ENCODE peak calls at places on chromosome 4, in six cellular contexts. D is endodermal cell, P is mesenchymal stem cell, Q is neural progenitor cell, E is fibroblast of lung, G is K562. B is an unnamed sample.

GRCh38 chr4:56467284-56468096 is at the start of gene SRP72:
- DNase-seq in E (peak; percentile 82), P (peak; percentile 95), Q (peak; percentile 94), D (peak; percentile 95), G (peak; percentile 87), B (peak; percentile 96)

GRCh38 chr4:5378002-5378401 is 326.7 kb downstream of the STK32B start:
- DNase-seq in Q (peak; percentile 15), G (peak; percentile 39), D (no peak), E (no peak), P (no peak), B (no peak)

GRCh38 chr4:142393127-142393526 is 453.0 kb downstream of the INPP4B start:
- DNase-seq in D (no peak), G (no peak), E (no peak), P (no peak), Q (no peak), B (no peak)

GRCh38 chr4:27429260-27429970 is 568.8 kb downstream of the STIM2 start:
- DNase-seq in E (no peak), G (no peak), P (no peak), D (no peak), Q (no peak), B (no peak)

GRCh38 chr4:16857425-16857824 is 41.0 kb downstream of the LDB2 start:
- DNase-seq in P (no peak), G (no peak), D (no peak), Q (no peak), E (no peak), B (no peak)

GRCh38 chr4:83124079-83124780 is 9.7 kb upstream of the PLAC8 start:
- DNase-seq in E (no peak), D (no peak), P (peak; percentile 56), G (no peak), Q (no peak), B (no peak)

GRCh38 chr4:67700119-67700873 is 659 bp downstream of the UBA6 start:
- DNase-seq in D (no peak), Q (no peak), P (peak; percentile 39), E (peak; percentile 17), G (no peak), B (no peak)

GRCh38 chr4:120000591-120001296 is 65.9 kb downstream of the MAD2L1 start:
- DNase-seq in Q (no peak), P (peak; percentile 4), E (no peak), D (no peak), G (no peak), B (no peak)

GRCh38 chr4:185381794-185382193 is 13.9 kb downstream of the LRP2BP start:
- DNase-seq in E (peak; percentile 40), D (no peak), Q (no peak), G (no peak), P (no peak), B (no peak)

GRCh38 chr4:121307441-121308327 is 73.1 kb downstream of the QRFPR start:
- DNase-seq in E (peak; percentile 75), D (peak; percentile 75), P (peak; percentile 56), G (peak; percentile 43), Q (peak; percentile 80), B (no peak)

GRCh38 chr4:182826391-182826790 is 90.8 kb downstream of the DCTD start:
- DNase-seq in E (no peak), Q (no peak), D (no peak), G (no peak), P (no peak), B (no peak)

GRCh38 chr4:158869761-158870160 is 100.9 kb downstream of the FNIP2 start:
- DNase-seq in P (no peak), D (no peak), E (no peak), G (no peak), Q (no peak), B (no peak)

GRCh38 chr4:34181891-34182290 is 2062.4 kb downstream of the ARAP2 start:
- DNase-seq in D (no peak), Q (no peak), G (no peak), E (peak; percentile 57), P (peak; percentile 64), B (no peak)

GRCh38 chr4:119039779-119040178 is 95.9 kb upstream of the MYOZ2 start:
- DNase-seq in Q (peak; percentile 77), E (no peak), G (no peak), P (no peak), D (peak; percentile 84), B (no peak)

GRCh38 chr4:140684314-140684713 is 71.9 kb downstream of the TBC1D9 start:
- DNase-seq in Q (no peak), G (no peak), P (no peak), E (no peak), D (no peak), B (no peak)

GRCh38 chr4:177265729-177266128 is 43.9 kb upstream of the NEIL3 start:
- DNase-seq in P (no peak), E (no peak), Q (no peak), G (no peak), D (no peak), B (no peak)

GRCh38 chr4:5069916-5070315 is 18.6 kb downstream of the STK32B start:
- DNase-seq in P (no peak), D (no peak), G (no peak), E (no peak), Q (no peak), B (no peak)

GRCh38 chr4:72314869-72315268 is 254.2 kb downstream of the ADAMTS3 start:
- DNase-seq in P (peak; percentile 16), G (no peak), Q (no peak), E (peak; percentile 94), D (no peak), B (no peak)

GRCh38 chr4:115851918-115852766 is 738.7 kb upstream of the NDST4 start:
- DNase-seq in D (peak; percentile 88), E (no peak), G (peak; percentile 8), P (peak; percentile 64), Q (peak; percentile 84), B (no peak)

GRCh38 chr4:77765720-77766119 is 53.4 kb downstream of the CNOT6L start:
- DNase-seq in E (no peak), Q (no peak), G (no peak), P (no peak), D (no peak), B (no peak)

GRCh38 chr4:8794491-8794890 is 77.1 kb downstream of the HMX1 start:
- DNase-seq in D (no peak), Q (no peak), P (no peak), G (no peak), E (no peak), B (no peak)

GRCh38 chr4:33031328-33031727 is 2311.2 kb downstream of the PCDH7 start:
- DNase-seq in G (no peak), P (no peak), D (no peak), Q (no peak), E (no peak), B (no peak)

GRCh38 chr4:91958651-91959050 is 345.1 kb upstream of the GRID2 start:
- DNase-seq in G (no peak), D (peak; percentile 61), Q (peak; percentile 67), E (peak; percentile 55), P (no peak), B (no peak)

GRCh38 chr4:14178421-14178820 is 550.9 kb upstream of the BOD1L1 start:
- DNase-seq in Q (no peak), D (no peak), E (peak; percentile 50), G (no peak), P (peak; percentile 12), B (no peak)

GRCh38 chr4:120682981-120683380 is 239.5 kb downstream of the PRDM5 start:
- DNase-seq in D (no peak), Q (no peak), E (no peak), P (no peak), G (no peak), B (no peak)

GRCh38 chr4:55312491-55313101 is 33.4 kb upstream of the SRD5A3 start:
- DNase-seq in D (peak; percentile 63), E (peak; percentile 61), G (no peak), Q (peak; percentile 52), P (peak; percentile 45), B (no peak)

GRCh38 chr4:151624606-151625565 is 135.9 kb downstream of the GATB start:
- DNase-seq in P (no peak), E (no peak), Q (no peak), G (no peak), D (no peak), B (no peak)

GRCh38 chr4:171993247-171993646 is 180.0 kb downstream of the GALNTL6 start:
- DNase-seq in G (no peak), Q (no peak), P (no peak), E (no peak), D (no peak), B (no peak)

GRCh38 chr4:72613959-72614358 is 44.9 kb upstream of the ADAMTS3 start:
- DNase-seq in Q (peak; percentile 2), G (no peak), D (no peak), E (no peak), P (no peak), B (no peak)

DNA sequence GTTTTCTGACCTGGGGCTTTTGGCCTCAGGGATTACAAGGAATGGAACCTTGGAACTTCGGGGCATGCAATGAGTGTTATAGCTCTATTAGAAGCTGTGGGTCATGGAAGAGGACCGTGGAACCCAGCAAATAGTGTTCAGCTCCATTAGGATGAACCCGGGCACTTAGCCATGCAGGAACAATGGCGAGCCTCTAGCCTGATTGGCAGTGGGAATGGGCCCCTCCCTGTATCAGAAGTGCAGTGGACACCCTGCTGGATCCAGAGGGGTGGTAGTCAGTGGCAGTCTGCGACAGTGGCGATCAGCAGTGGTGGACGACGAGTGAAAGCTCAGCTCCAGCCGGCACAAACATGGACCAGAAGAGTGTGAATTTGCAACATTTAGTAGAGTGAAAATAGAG is 315.4 kb upstream of the TECRL start:
- DNase-seq in P (no peak), G (no peak), D (no peak), E (no peak), Q (no peak), B (no peak)
- H3K27ac ChIP-seq in P (no peak overlapping the region), G (no peak overlapping the region), D (no peak overlapping the region), E (no peak overlapping the region), Q (no peak overlapping the region), B (no peak overlapping the region)

DNA sequence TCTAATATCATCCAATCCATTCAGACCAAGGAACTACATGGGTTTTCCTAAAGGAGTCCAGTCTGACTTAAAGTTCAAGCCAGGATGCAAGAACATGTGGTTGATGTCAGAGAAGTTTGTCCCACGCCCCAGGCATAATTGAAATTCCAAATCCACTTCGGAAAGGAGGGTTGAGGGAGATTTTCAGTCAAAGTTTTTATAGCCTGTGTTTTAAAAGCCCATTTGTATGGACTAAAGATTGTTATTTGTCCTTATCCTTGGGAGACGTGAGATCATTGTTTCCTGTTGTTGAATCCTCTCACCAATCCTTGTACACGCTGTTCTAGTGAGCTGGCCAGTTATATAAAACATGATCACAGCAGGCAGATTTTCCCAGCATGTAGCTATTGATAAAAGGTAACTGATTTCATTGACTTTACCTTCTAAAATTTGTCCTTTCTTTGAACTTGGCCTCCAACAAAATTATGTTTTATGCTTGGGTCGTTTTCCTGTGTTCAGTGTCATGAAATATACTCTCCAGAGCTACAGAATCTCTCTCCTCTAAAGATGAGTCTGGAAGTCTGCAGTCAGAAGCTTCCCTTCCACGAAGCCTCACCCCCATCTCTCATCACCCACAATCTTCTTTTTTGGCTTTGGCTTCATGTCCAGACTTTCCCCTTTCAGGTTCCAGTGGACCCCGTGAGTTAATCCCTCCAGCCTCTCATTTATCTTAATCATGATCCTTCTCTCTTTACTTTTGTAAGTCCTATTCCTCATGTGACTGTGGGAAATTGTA is 92.9 kb downstream of the ATP10D start:
- DNase-seq in Q (no peak), P (peak; percentile 34), E (peak; percentile 32), D (no peak), G (no peak), B (no peak)
- H3K36me3 ChIP-seq in Q (no peaks in the 10 kb centered on the region), P (peaks cover 14% of the 10 kb centered on the region), E (no peaks in the 10 kb centered on the region), D (no peaks in the 10 kb centered on the region), G (no peaks in the 10 kb centered on the region), B (peaks cover 25% of the 10 kb centered on the region)

GRCh38 chr4:144645102-144645469 is 870 bp upstream of the HHIP start:
- DNase-seq in D (no peak), G (no peak), P (no peak), E (no peak), Q (peak; percentile 15), B (peak; percentile 76)
- H3K9ac ChIP-seq in D (no peak overlapping the region), G (no peak overlapping the region), P (no peak overlapping the region), E (no peak overlapping the region), Q (no peak overlapping the region), B (peak overlapping the region; percentile 46)

GRCh38 chr4:2262944-2263250 is 988 bp upstream of the MXD4 start:
- DNase-seq in P (no peak), Q (no peak), D (no peak), G (no peak), E (no peak), B (no peak)
- H3K27ac ChIP-seq in P (peak overlapping the region; percentile 77), Q (peak overlapping the region; percentile 93), D (no peak overlapping the region), G (peak overlapping the region; percentile 87), E (peak overlapping the region; percentile 88), B (peak overlapping the region; percentile 90)